ENCODE peak calls at places on chromosomes 12 and 14, in four cellular contexts. One of them, this sample, is unnamed.
A peak's percentile ranks its signal among the peaks of the same experiment; 100 is the strongest.

GRCh38 chr12:122845041-122845864 is 10.0 kb downstream of the HIP1R start:
- DNase-seq in PC-3: no peak
- DNase-seq in suprapubic skin: peak; percentile 59
- DNase-seq in psoas muscle: no peak
- DNase-seq in this sample: no peak

GRCh38 chr14:52189330-52189729 is 78.2 kb upstream of the PTGDR start:
- DNase-seq in PC-3: peak; percentile 55
- DNase-seq in psoas muscle: no peak
- DNase-seq in suprapubic skin: no peak
- DNase-seq in this sample: no peak

GRCh38 chr14:99565383-99565782 is 38.6 kb downstream of the CCDC85C start:
- DNase-seq in PC-3: peak; percentile 30
- DNase-seq in psoas muscle: no peak
- DNase-seq in suprapubic skin: no peak
- DNase-seq in this sample: peak; percentile 46

GRCh38 chr12:5960783-5961182 is 15.7 kb upstream of the ANO2 start:
- DNase-seq in PC-3: no peak
- DNase-seq in psoas muscle: no peak
- DNase-seq in suprapubic skin: no peak
- DNase-seq in this sample: no peak

GRCh38 chr12:76529226-76529918 is 30.2 kb downstream of the OSBPL8 start:
- DNase-seq in suprapubic skin: no peak
- DNase-seq in PC-3: no peak
- DNase-seq in psoas muscle: no peak
- DNase-seq in this sample: peak; percentile 45

GRCh38 chr14:58479975-58480374 is 52.5 kb downstream of the KIAA0586 start:
- DNase-seq in suprapubic skin: no peak
- DNase-seq in PC-3: no peak
- DNase-seq in psoas muscle: no peak
- DNase-seq in this sample: no peak

GRCh38 chr14:30894923-30895515 is 20.7 kb downstream of the COCH start:
- DNase-seq in suprapubic skin: no peak
- DNase-seq in psoas muscle: no peak
- DNase-seq in PC-3: no peak
- DNase-seq in this sample: no peak

GRCh38 chr12:126792411-126792810 is 1474.6 kb upstream of the TMEM132C start:
- DNase-seq in psoas muscle: no peak
- DNase-seq in suprapubic skin: no peak
- DNase-seq in PC-3: no peak
- DNase-seq in this sample: no peak

GRCh38 chr12:105204127-105204526 is 31.8 kb downstream of the APPL2 start:
- DNase-seq in psoas muscle: no peak
- DNase-seq in PC-3: no peak
- DNase-seq in suprapubic skin: no peak
- DNase-seq in this sample: no peak

GRCh38 chr12:120930032-120930431 is 25.9 kb upstream of the SPPL3 start:
- DNase-seq in psoas muscle: no peak
- DNase-seq in suprapubic skin: no peak
- DNase-seq in PC-3: no peak
- DNase-seq in this sample: no peak

GRCh38 chr12:107679346-107679745 is 6.3 kb upstream of the PWP1 start:
- DNase-seq in psoas muscle: no peak
- DNase-seq in PC-3: no peak
- DNase-seq in suprapubic skin: no peak
- DNase-seq in this sample: no peak

GRCh38 chr12:102371177-102371576 is 109.2 kb downstream of the IGF1 start:
- DNase-seq in psoas muscle: no peak
- DNase-seq in suprapubic skin: no peak
- DNase-seq in PC-3: no peak
- DNase-seq in this sample: no peak

GRCh38 chr12:12212769-12213168 is 54.1 kb downstream of the LRP6 start:
- DNase-seq in PC-3: peak; percentile 71
- DNase-seq in suprapubic skin: no peak
- DNase-seq in psoas muscle: no peak
- DNase-seq in this sample: peak; percentile 26

GRCh38 chr12:6141048-6141447 is 16.6 kb upstream of the VWF start:
- DNase-seq in psoas muscle: no peak
- DNase-seq in suprapubic skin: no peak
- DNase-seq in PC-3: no peak
- DNase-seq in this sample: peak; percentile 46

GRCh38 chr12:127625372-127625771 is 641.6 kb upstream of the TMEM132C start:
- DNase-seq in PC-3: no peak
- DNase-seq in suprapubic skin: no peak
- DNase-seq in psoas muscle: no peak
- DNase-seq in this sample: no peak

GRCh38 chr14:69346710-69347109 is 51.4 kb downstream of the ERH start:
- DNase-seq in suprapubic skin: no peak
- DNase-seq in psoas muscle: peak; percentile 34
- DNase-seq in PC-3: peak; percentile 42
- DNase-seq in this sample: peak; percentile 38

GRCh38 chr12:118982308-118982707 is 967 bp downstream of the SRRM4 start:
- DNase-seq in suprapubic skin: no peak
- DNase-seq in PC-3: no peak
- DNase-seq in psoas muscle: no peak
- DNase-seq in this sample: no peak

GRCh38 chr14:57833304-57833703 is 32.6 kb downstream of the SLC35F4 start:
- DNase-seq in PC-3: peak; percentile 100
- DNase-seq in psoas muscle: peak; percentile 32
- DNase-seq in suprapubic skin: no peak
- DNase-seq in this sample: peak; percentile 99

GRCh38 chr12:101829639-101830390 is 944 bp downstream of the GNPTAB start:
- DNase-seq in suprapubic skin: no peak
- DNase-seq in PC-3: peak; percentile 35
- DNase-seq in psoas muscle: no peak
- DNase-seq in this sample: peak; percentile 32

GRCh38 chr12:79517363-79517762 is 173.4 kb downstream of the PAWR start:
- DNase-seq in suprapubic skin: no peak
- DNase-seq in psoas muscle: no peak
- DNase-seq in PC-3: no peak
- DNase-seq in this sample: no peak

GRCh38 chr14:99548871-99549270 is 55.1 kb downstream of the CCDC85C start:
- DNase-seq in psoas muscle: no peak
- DNase-seq in PC-3: no peak
- DNase-seq in suprapubic skin: no peak
- DNase-seq in this sample: no peak

GRCh38 chr12:64782181-64782580 is 23.0 kb upstream of the GNS start:
- DNase-seq in psoas muscle: no peak
- DNase-seq in suprapubic skin: no peak
- DNase-seq in PC-3: no peak
- DNase-seq in this sample: no peak

GRCh38 chr12:124379938-124380754 is 85.3 kb downstream of the RFLNA start:
- DNase-seq in suprapubic skin: no peak
- DNase-seq in psoas muscle: peak; percentile 76
- DNase-seq in PC-3: peak; percentile 97
- DNase-seq in this sample: peak; percentile 75

GRCh38 chr12:1566449-1567135 is 27.8 kb downstream of the FBXL14 start:
- DNase-seq in psoas muscle: no peak
- DNase-seq in PC-3: no peak
- DNase-seq in suprapubic skin: no peak
- DNase-seq in this sample: no peak

GRCh38 chr12:31204995-31205582 is 120.9 kb downstream of the SINHCAF start:
- DNase-seq in suprapubic skin: no peak
- DNase-seq in psoas muscle: no peak
- DNase-seq in PC-3: peak; percentile 40
- DNase-seq in this sample: peak; percentile 74

GRCh38 chr14:42742084-42742483 is 1135.4 kb downstream of the LRFN5 start:
- DNase-seq in PC-3: no peak
- DNase-seq in suprapubic skin: no peak
- DNase-seq in psoas muscle: no peak
- DNase-seq in this sample: no peak

GRCh38 chr12:11650697-11651281 is 1.3 kb downstream of the ETV6 start:
- DNase-seq in psoas muscle: no peak
- DNase-seq in suprapubic skin: no peak
- DNase-seq in PC-3: peak; percentile 38
- DNase-seq in this sample: peak; percentile 57

GRCh38 chr12:130770413-130771028 is 54.4 kb upstream of the RIMBP2 start:
- DNase-seq in suprapubic skin: no peak
- DNase-seq in psoas muscle: no peak
- DNase-seq in PC-3: no peak
- DNase-seq in this sample: no peak

GRCh38 chr14:44982594-44982993 is 20.6 kb downstream of the TOGARAM1 start:
- DNase-seq in suprapubic skin: no peak
- DNase-seq in PC-3: no peak
- DNase-seq in psoas muscle: no peak
- DNase-seq in this sample: no peak

GRCh38 chr14:60655114-60655897 is 6.0 kb upstream of the SIX1 start:
- DNase-seq in PC-3: no peak
- DNase-seq in suprapubic skin: no peak
- DNase-seq in psoas muscle: no peak
- DNase-seq in this sample: no peak

GRCh38 chr12:78245111-78245510 is 414.4 kb downstream of the NAV3 start:
- DNase-seq in PC-3: no peak
- DNase-seq in psoas muscle: no peak
- DNase-seq in suprapubic skin: no peak
- DNase-seq in this sample: no peak

GRCh38 chr12:32301216-32301615 is 98.1 kb upstream of the FGD4 start:
- DNase-seq in PC-3: no peak
- DNase-seq in psoas muscle: no peak
- DNase-seq in suprapubic skin: no peak
- DNase-seq in this sample: no peak

GRCh38 chr12:30564394-30564793 is 131.3 kb downstream of the IPO8 start:
- DNase-seq in suprapubic skin: no peak
- DNase-seq in psoas muscle: no peak
- DNase-seq in PC-3: no peak
- DNase-seq in this sample: no peak

GRCh38 chr14:87805315-87805723 is 187.7 kb downstream of the GALC start:
- DNase-seq in PC-3: peak; percentile 22
- DNase-seq in suprapubic skin: no peak
- DNase-seq in psoas muscle: peak; percentile 33
- DNase-seq in this sample: peak; percentile 67

GRCh38 chr12:130948136-130948535 is 5.6 kb upstream of the ADGRD1 start:
- DNase-seq in psoas muscle: no peak
- DNase-seq in PC-3: no peak
- DNase-seq in suprapubic skin: no peak
- DNase-seq in this sample: peak; percentile 25

DNA sequence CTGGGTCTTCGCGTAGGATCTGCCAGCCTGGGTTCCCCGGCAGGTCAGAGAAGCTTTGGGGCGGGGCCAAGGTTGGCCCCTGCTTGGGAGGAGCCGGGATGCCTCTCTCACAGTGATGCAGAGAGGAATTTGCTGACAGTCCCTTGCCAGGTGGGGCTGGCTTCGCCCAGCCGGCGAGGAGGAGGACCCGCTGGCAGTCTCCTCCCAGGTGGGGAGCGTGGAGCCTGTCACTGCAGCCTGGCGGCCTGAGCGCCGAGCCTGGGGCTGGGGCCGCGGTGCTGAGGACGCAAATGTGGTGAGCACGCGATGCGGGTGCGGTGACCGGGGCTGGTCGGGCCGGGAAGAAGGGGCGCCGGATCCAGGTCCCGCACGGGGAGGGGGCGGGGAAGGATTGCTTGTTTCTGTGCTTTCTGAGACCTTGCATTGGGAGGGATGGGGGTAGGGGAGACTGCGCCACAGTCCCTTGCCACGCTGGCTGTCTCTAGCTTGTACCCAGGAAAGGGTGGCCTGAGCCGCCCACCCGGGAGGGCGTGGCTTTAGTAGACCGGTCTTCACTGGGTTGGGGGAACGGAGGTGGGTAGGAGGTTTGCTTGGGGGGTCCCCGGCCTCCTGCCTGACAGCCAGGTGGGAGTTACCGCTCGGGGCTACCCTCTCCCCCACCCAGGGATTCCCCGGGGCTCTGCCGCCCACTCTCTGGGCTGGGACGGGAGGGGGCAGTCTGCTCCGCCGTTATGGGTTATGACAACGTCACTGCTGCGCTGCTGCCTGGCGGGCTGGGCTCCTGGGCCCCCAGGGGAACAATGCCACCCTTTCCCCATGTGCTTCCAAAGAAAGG is at the start of gene TMEM63C:
- DNase-seq in suprapubic skin: no peak
- DNase-seq in PC-3: peak; percentile 98
- DNase-seq in psoas muscle: no peak
- DNase-seq in this sample: peak; percentile 83
- TF ChIP-seq CTCF in suprapubic skin: no peak
- TF ChIP-seq CTCF in PC-3: peak; percentile 36
- TF ChIP-seq CTCF in psoas muscle: no peak
- TF ChIP-seq CTCF in this sample: no peak

DNA sequence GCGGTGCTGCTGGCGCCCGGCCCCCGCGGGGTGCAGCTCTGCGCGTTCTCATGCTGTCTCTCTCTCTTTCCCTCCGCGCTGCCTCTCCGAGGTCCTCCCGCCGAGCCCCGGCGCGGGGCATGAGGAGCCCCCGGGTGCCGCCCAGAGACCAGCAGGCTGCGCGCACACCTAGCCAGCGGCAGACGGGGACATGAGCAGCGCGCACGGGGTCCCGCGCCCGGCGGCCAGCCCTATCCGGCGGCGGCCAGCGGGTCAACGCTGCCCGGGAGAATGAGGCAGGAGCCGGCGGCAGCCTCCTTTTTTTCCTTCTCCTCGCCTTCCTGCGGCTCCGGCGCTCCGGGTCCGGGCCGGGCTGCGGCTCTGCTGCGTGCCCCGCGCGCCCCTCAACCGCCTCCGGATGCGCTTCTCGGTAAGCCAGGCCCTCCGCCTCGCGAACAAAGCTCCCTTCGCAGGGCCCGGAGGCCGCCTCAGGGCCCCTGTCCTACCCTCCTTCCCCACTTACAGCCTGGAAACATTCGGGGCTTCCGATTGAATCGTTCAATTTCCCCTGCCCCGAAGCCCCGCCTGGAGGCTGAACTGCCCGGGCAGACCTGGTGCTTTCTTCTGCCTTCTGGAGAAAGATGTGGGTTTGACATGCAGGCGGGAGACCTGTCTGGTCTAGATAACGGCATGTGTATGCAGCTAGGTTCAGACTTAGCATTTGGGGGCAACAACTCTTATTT is at the start of gene TUNAR:
- DNase-seq in PC-3: no peak
- DNase-seq in suprapubic skin: no peak
- DNase-seq in psoas muscle: no peak
- DNase-seq in this sample: no peak
- TF ChIP-seq CTCF in PC-3: no peak
- TF ChIP-seq CTCF in suprapubic skin: no peak
- TF ChIP-seq CTCF in psoas muscle: no peak
- TF ChIP-seq CTCF in this sample: no peak

GRCh38 chr12:65918057-65918456 is 93.8 kb downstream of the HMGA2 start:
- DNase-seq in PC-3: no peak
- DNase-seq in psoas muscle: no peak
- DNase-seq in suprapubic skin: no peak
- DNase-seq in this sample: no peak

GRCh38 chr12:65925626-65926025 is 101.3 kb downstream of the HMGA2 start:
- DNase-seq in psoas muscle: no peak
- DNase-seq in PC-3: no peak
- DNase-seq in suprapubic skin: no peak
- DNase-seq in this sample: no peak

GRCh38 chr12:65922077-65922476 is 97.8 kb downstream of the HMGA2 start:
- DNase-seq in PC-3: no peak
- DNase-seq in suprapubic skin: no peak
- DNase-seq in psoas muscle: no peak
- DNase-seq in this sample: no peak

GRCh38 chr12:65926119-65927004 is 102.1 kb downstream of the HMGA2 start:
- DNase-seq in PC-3: no peak
- DNase-seq in psoas muscle: no peak
- DNase-seq in suprapubic skin: no peak
- DNase-seq in this sample: no peak

GRCh38 chr12:65923228-65923627 is 98.9 kb downstream of the HMGA2 start:
- DNase-seq in suprapubic skin: no peak
- DNase-seq in psoas muscle: no peak
- DNase-seq in PC-3: no peak
- DNase-seq in this sample: no peak
- TF ChIP-seq CTCF in suprapubic skin: no peak
- TF ChIP-seq CTCF in psoas muscle: no peak
- TF ChIP-seq CTCF in PC-3: peak; percentile 37
- TF ChIP-seq CTCF in this sample: no peak

GRCh38 chr12:54773593-54773992 is 80.7 kb upstream of the MUCL1 start:
- DNase-seq in psoas muscle: no peak
- DNase-seq in PC-3: peak; percentile 3
- DNase-seq in suprapubic skin: no peak
- DNase-seq in this sample: no peak
- TF ChIP-seq CTCF in psoas muscle: no peak
- TF ChIP-seq CTCF in PC-3: peak; percentile 35
- TF ChIP-seq CTCF in suprapubic skin: no peak
- TF ChIP-seq CTCF in this sample: no peak